ENCODE peak calls at places on chromosomes 4 and X, in nine cellular contexts. U is effector memory CD4-positive, alpha-beta T cell; X is lung; F is retinal pigment epithelial cell; H is cardiac fibroblast; T is brain microvascular endothelial cell; V is psoas muscle; J is hepatocyte; E is pancreas. G is an unnamed sample.

GRCh38 chrX:51899741-51900140 is 6.3 kb downstream of the MAGED1 start:
- DNase-seq in F (peak), J (no peak), E (no peak), V (no peak), T (peak), X (no peak), H (peak), U (no peak), G (no peak)

GRCh38 chr4:10441512-10441911 is 15.7 kb downstream of the ZNF518B start:
- DNase-seq in T (no peak), E (no peak), F (no peak), X (no peak), V (no peak), H (no peak), U (no peak), J (no peak), G (no peak)

GRCh38 chrX:7334253-7334935 is 186.4 kb upstream of the PUDP start:
- DNase-seq in F (no peak), T (peak), V (no peak), E (no peak), J (no peak), H (peak), X (no peak), U (no peak), G (no peak)

GRCh38 chr4:159268607-159269006 is 165.7 kb downstream of the RAPGEF2 start:
- DNase-seq in H (peak), V (no peak), T (no peak), E (no peak), X (no peak), F (peak), J (no peak), U (no peak), G (no peak)

GRCh38 chr4:15778191-15778741 is at the start of gene CD38:
- DNase-seq in E (peak), U (no peak), X (peak), F (no peak), H (no peak), J (peak), T (peak), V (peak), G (peak)

GRCh38 chr4:108106186-108106585 is 62.5 kb downstream of the LEF1 start:
- DNase-seq in E (no peak), U (no peak), J (no peak), X (no peak), H (no peak), V (no peak), F (no peak), T (no peak), G (no peak)

GRCh38 chr4:150952167-150952845 is 62.8 kb downstream of the LRBA start:
- DNase-seq in F (no peak), H (no peak), E (no peak), V (no peak), J (no peak), U (no peak), X (no peak), T (no peak), G (no peak)

GRCh38 chr4:88672987-88673386 is 24.6 kb downstream of the NAP1L5 start:
- DNase-seq in J (peak), T (peak), E (no peak), F (no peak), X (no peak), V (no peak), H (peak), U (no peak), G (no peak)

GRCh38 chr4:152590179-152591031 is 54.5 kb upstream of the FBXW7 start:
- DNase-seq in V (no peak), X (no peak), U (no peak), H (peak), J (peak), F (peak), T (peak), E (no peak), G (no peak)

GRCh38 chr4:119542575-119542974 is 86.0 kb downstream of the PDE5A start:
- DNase-seq in J (no peak), T (no peak), X (no peak), U (no peak), V (no peak), F (no peak), E (no peak), H (no peak), G (no peak)

GRCh38 chr4:157076578-157076947 is 613 bp downstream of the GLRB start:
- DNase-seq in X (no peak), E (peak), U (no peak), J (peak), T (no peak), V (no peak), F (no peak), H (no peak), G (no peak)

GRCh38 chr4:87060957-87061356 is 126.1 kb downstream of the AFF1 start:
- DNase-seq in E (no peak), X (no peak), V (no peak), T (peak), U (no peak), H (peak), J (no peak), F (peak), G (no peak)

GRCh38 chr4:161601011-161601410 is 562.8 kb downstream of the FSTL5 start:
- DNase-seq in X (no peak), F (no peak), T (no peak), V (no peak), U (no peak), H (no peak), J (no peak), E (no peak), G (no peak)

GRCh38 chr4:4673070-4673469 is 131.2 kb upstream of the STX18 start:
- DNase-seq in F (no peak), J (peak), V (no peak), X (no peak), E (no peak), T (no peak), H (peak), U (no peak), G (no peak)

GRCh38 chr4:81198609-81199008 is 16.4 kb downstream of the PRKG2 start:
- DNase-seq in T (no peak), U (no peak), H (no peak), V (no peak), J (no peak), E (no peak), X (no peak), F (no peak), G (no peak)

GRCh38 chr4:130127297-130127696 is 1031.3 kb downstream of the C4orf33 start:
- DNase-seq in H (no peak), T (no peak), J (no peak), E (no peak), V (no peak), F (no peak), X (no peak), U (no peak), G (no peak)

GRCh38 chrX:13506574-13506973 is 62.8 kb upstream of the EGFL6 start:
- DNase-seq in T (peak), V (peak), E (no peak), J (peak), H (peak), X (peak), F (no peak), U (peak), G (no peak)

GRCh38 chr4:180655886-180656285 is 1587.3 kb upstream of the TENM3 start:
- DNase-seq in T (no peak), U (no peak), X (no peak), J (no peak), H (no peak), V (no peak), E (no peak), F (peak), G (no peak)

GRCh38 chr4:41095973-41096372 is 118.4 kb downstream of the APBB2 start:
- DNase-seq in U (no peak), H (peak), X (no peak), E (no peak), F (no peak), V (no peak), T (peak), J (no peak), G (peak)

GRCh38 chrX:13256562-13256961 is 63.3 kb downstream of the ATXN3L start:
- DNase-seq in E (no peak), J (no peak), H (no peak), X (no peak), T (no peak), F (no peak), V (no peak), U (no peak), G (no peak)

GRCh38 chrX:40733691-40734090 is 1.7 kb downstream of the MED14 start:
- DNase-seq in V (no peak), F (no peak), H (no peak), U (no peak), E (no peak), J (no peak), T (no peak), X (no peak), G (no peak)

GRCh38 chrX:84907324-84907946 is 96.2 kb upstream of the APOOL start:
- DNase-seq in F (no peak), X (no peak), E (no peak), T (no peak), H (peak), U (no peak), J (peak), V (no peak), G (no peak)

GRCh38 chrX:104281564-104281963 is 26.8 kb upstream of the ESX1 start:
- DNase-seq in X (no peak), T (no peak), E (no peak), V (no peak), H (no peak), U (no peak), F (no peak), J (no peak), G (no peak)

GRCh38 chr4:153218961-153219360 is 14.7 kb downstream of the TRIM2 start:
- DNase-seq in T (no peak), U (no peak), F (no peak), V (no peak), H (no peak), X (no peak), E (no peak), J (peak), G (no peak)

DNA sequence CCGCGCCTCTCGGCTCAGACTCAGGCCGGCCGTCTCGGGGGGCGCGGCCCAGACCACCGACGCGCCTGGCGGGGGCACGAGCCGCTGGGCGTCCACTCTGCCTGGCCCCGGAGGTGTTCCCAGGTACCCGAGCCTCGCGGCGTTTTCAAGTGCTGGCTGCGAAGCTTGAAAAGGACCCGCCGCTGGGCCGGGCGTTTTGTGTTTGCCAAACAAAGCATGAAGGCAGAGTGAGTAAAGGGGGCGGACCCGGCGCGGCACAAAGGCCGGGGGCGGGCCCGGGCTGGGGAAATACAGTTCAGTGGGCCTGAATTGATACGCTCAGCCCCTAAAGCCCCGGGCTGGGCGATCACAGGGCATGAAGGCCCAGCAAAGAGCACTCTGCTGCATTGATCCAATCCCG is 65.4 kb downstream of the SOX3 start:
- DNase-seq in H (no peak), F (no peak), T (no peak), E (peak), V (no peak), U (no peak), X (no peak), J (peak), G (no peak)
- H3K4me3 ChIP-seq in H (no peak), F (peak), T (peak), E (no peak), V (no peak), U (no peak), X (no peak), J (no peak), G (no peak)

GRCh38 chr4:73741140-73741749 is 876 bp downstream of the CXCL8 start:
- DNase-seq in J (no peak), H (peak), E (no peak), X (no peak), U (no peak), V (no peak), T (no peak), F (no peak), G (no peak)
- H3K4me3 ChIP-seq in J (no peak), H (no peak), E (no peak), X (no peak), U (no peak), V (no peak), T (peak), F (no peak), G (no peak)

GRCh38 chrX:129678176-129678880 is 23.6 kb upstream of the APLN start:
- DNase-seq in X (peak), H (no peak), J (peak), T (no peak), V (peak), F (no peak), U (peak), E (peak), G (no peak)

GRCh38 chrX:129682979-129683378 is 28.2 kb upstream of the APLN start:
- DNase-seq in J (no peak), F (no peak), V (no peak), T (no peak), H (no peak), X (no peak), E (no peak), U (no peak), G (no peak)

GRCh38 chrX:129679856-129680255 is 25.1 kb upstream of the APLN start:
- DNase-seq in X (no peak), H (peak), V (no peak), T (no peak), F (no peak), U (no peak), J (no peak), E (no peak), G (no peak)

DNA sequence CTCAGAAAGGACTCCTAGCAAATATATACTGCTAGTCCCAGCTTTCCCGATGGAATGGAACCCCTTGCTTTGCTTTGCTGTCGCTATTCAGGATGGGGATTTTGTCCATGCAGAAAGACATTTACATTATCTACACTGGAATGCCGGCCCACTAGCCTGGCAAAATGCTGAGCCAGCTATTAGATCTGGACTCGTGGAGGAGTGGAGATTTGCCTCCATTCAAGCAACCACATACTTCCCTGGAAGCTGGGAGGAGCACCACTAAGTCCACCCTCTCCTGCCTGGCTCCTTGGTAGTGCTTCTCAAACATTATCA is 24.1 kb upstream of the APLN start:
- DNase-seq in V (no peak), E (no peak), F (no peak), X (no peak), J (no peak), H (no peak), T (no peak), U (no peak), G (no peak)
- H3K4me3 ChIP-seq in V (peak), E (no peak), F (peak), X (no peak), J (no peak), H (no peak), T (peak), U (peak), G (no peak)

DNA sequence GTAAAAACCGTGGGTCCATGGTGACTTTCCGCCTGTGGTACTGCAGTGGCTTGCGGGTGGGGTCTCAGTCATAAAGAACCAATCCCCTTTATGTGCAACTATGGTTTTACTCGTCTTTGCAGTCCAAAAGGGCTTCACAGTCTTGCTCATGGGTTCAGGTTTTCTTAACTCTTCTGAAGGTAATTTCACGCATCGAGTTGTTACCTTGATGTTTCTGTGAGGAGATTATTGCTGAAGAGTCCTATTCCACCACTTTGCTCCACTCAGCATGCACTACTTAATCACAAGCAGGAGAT is 41.5 kb downstream of the F8 start:
- DNase-seq in F (no peak), T (no peak), J (no peak), V (no peak), E (no peak), H (no peak), X (no peak), U (no peak), G (no peak)
- H3K4me3 ChIP-seq in F (no peak), T (no peak), J (no peak), V (peak), E (no peak), H (no peak), X (no peak), U (peak), G (no peak)

GRCh38 chr4:155789391-155789790 is 30.6 kb downstream of the GUCY1B1 start:
- DNase-seq in H (no peak), F (no peak), V (no peak), X (no peak), T (no peak), J (no peak), E (no peak), U (no peak), G (no peak)
- H3K4me3 ChIP-seq in H (no peak), F (no peak), V (peak), X (no peak), T (no peak), J (no peak), E (no peak), U (no peak), G (no peak)

GRCh38 chr4:6324999-6325790 is 55.5 kb downstream of the WFS1 start:
- DNase-seq in H (peak), X (peak), F (peak), J (peak), U (no peak), V (peak), E (no peak), T (no peak), G (no peak)
- H3K4me3 ChIP-seq in H (no peak), X (no peak), F (peak), J (no peak), U (no peak), V (no peak), E (no peak), T (no peak), G (no peak)

DNA sequence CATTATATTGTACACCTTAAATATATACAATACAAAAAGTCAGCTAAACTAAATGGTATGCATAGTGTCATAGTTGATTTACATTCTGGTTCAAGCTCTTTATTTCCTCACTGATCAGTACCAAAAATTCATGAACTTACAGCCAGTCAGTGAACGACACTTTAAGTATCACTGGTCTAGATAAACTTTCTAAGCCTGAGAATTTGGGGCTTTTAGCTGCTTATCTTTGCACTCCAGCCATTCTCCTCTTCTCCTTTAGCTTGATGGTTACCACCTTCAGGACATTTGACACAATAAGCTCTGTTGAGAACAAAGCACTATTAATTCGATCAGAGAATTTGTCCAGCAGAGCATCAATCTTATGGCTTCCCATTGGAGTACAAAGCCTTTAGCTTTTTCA is 83.0 kb upstream of the ALG13 start:
- DNase-seq in J (no peak), T (no peak), F (no peak), E (no peak), U (no peak), X (no peak), H (no peak), V (no peak), G (no peak)
- H3K4me3 ChIP-seq in J (no peak), T (no peak), F (no peak), E (no peak), U (no peak), X (no peak), H (no peak), V (no peak), G (no peak)

GRCh38 chr4:138090145-138090917 is 151.8 kb downstream of the SLC7A11 start:
- DNase-seq in V (no peak), U (no peak), T (peak), H (peak), J (peak), E (no peak), F (no peak), X (peak), G (peak)
- H3K4me3 ChIP-seq in V (peak), U (no peak), T (peak), H (peak), J (no peak), E (no peak), F (peak), X (no peak), G (no peak)

GRCh38 chrX:151359341-151359740 is 37.7 kb upstream of the VMA21 start:
- DNase-seq in X (no peak), V (no peak), U (no peak), J (no peak), F (no peak), T (no peak), E (no peak), H (no peak), G (no peak)

GRCh38 chrX:151365579-151365978 is 31.4 kb upstream of the VMA21 start:
- DNase-seq in X (no peak), U (no peak), H (no peak), F (no peak), V (no peak), T (no peak), J (no peak), E (no peak), G (no peak)

GRCh38 chrX:151363316-151363715 is 33.7 kb upstream of the VMA21 start:
- DNase-seq in J (no peak), T (no peak), F (no peak), U (no peak), E (no peak), V (no peak), X (no peak), H (no peak), G (no peak)

GRCh38 chrX:151359931-151360871 is 36.8 kb upstream of the VMA21 start:
- DNase-seq in T (no peak), J (peak), V (peak), U (peak), F (no peak), H (peak), X (no peak), E (peak), G (no peak)
- H3K4me3 ChIP-seq in T (no peak), J (no peak), V (no peak), U (no peak), F (peak), H (no peak), X (no peak), E (no peak), G (no peak)

GRCh38 chrX:120308558-120308957 is 2.7 kb downstream of the TMEM255A start:
- DNase-seq in U (no peak), X (no peak), E (no peak), F (no peak), V (no peak), T (no peak), J (peak), H (no peak), G (no peak)
- H3K4me3 ChIP-seq in U (peak), X (no peak), E (no peak), F (no peak), V (no peak), T (no peak), J (no peak), H (no peak), G (no peak)